ENCODE peak calls at places on chromosomes 3 and 15, in seven cellular contexts. One of them, this sample, is unnamed.

GRCh38 chr3:130312374-130312773 is 33.1 kb upstream of the COL6A5 start:
- DNase-seq in left ventricle myocardium inferior: no peak
- DNase-seq in RWPE2: no peak
- DNase-seq in brain microvascular endothelial cell: no peak
- DNase-seq in upper lobe of right lung: no peak
- DNase-seq in GM23338: no peak
- DNase-seq in ovary: no peak
- DNase-seq in this sample: no peak

GRCh38 chr3:53846134-53846850 is at the start of the genes CHDH and IL17RB:
- DNase-seq in left ventricle myocardium inferior: peak; percentile 58
- DNase-seq in RWPE2: no peak
- DNase-seq in brain microvascular endothelial cell: no peak
- DNase-seq in upper lobe of right lung: peak; percentile 92
- DNase-seq in GM23338: peak; percentile 78
- DNase-seq in ovary: peak; percentile 75
- DNase-seq in this sample: no peak

GRCh38 chr15:39585394-39585841 is 4.5 kb downstream of the THBS1 start:
- DNase-seq in left ventricle myocardium inferior: no peak
- DNase-seq in RWPE2: no peak
- DNase-seq in brain microvascular endothelial cell: no peak
- DNase-seq in upper lobe of right lung: no peak
- DNase-seq in GM23338: no peak
- DNase-seq in ovary: no peak
- DNase-seq in this sample: peak; percentile 19

GRCh38 chr3:126468028-126468891 is 7.4 kb downstream of the ZXDC start:
- DNase-seq in left ventricle myocardium inferior: no peak
- DNase-seq in RWPE2: peak; percentile 27
- DNase-seq in brain microvascular endothelial cell: no peak
- DNase-seq in upper lobe of right lung: peak; percentile 73
- DNase-seq in GM23338: no peak
- DNase-seq in ovary: no peak
- DNase-seq in this sample: no peak

GRCh38 chr3:51434746-51435323 is 43.8 kb downstream of the RBM15B start:
- DNase-seq in left ventricle myocardium inferior: no peak
- DNase-seq in RWPE2: no peak
- DNase-seq in brain microvascular endothelial cell: peak; percentile 31
- DNase-seq in upper lobe of right lung: no peak
- DNase-seq in GM23338: peak; percentile 84
- DNase-seq in ovary: no peak
- DNase-seq in this sample: peak; percentile 66

GRCh38 chr15:90342655-90343054 is 9.4 kb upstream of the ZNF774 start:
- DNase-seq in left ventricle myocardium inferior: no peak
- DNase-seq in RWPE2: no peak
- DNase-seq in brain microvascular endothelial cell: no peak
- DNase-seq in upper lobe of right lung: no peak
- DNase-seq in GM23338: no peak
- DNase-seq in ovary: no peak
- DNase-seq in this sample: no peak

GRCh38 chr15:52137432-52138357 is 25.1 kb upstream of the BCL2L10 start:
- DNase-seq in left ventricle myocardium inferior: no peak
- DNase-seq in RWPE2: peak; percentile 48
- DNase-seq in brain microvascular endothelial cell: no peak
- DNase-seq in upper lobe of right lung: no peak
- DNase-seq in GM23338: no peak
- DNase-seq in ovary: no peak
- DNase-seq in this sample: no peak

GRCh38 chr15:100528833-100529428 is at the start of gene CERS3:
- DNase-seq in left ventricle myocardium inferior: no peak
- DNase-seq in RWPE2: no peak
- DNase-seq in brain microvascular endothelial cell: no peak
- DNase-seq in upper lobe of right lung: no peak
- DNase-seq in GM23338: no peak
- DNase-seq in ovary: no peak
- DNase-seq in this sample: peak; percentile 69

GRCh38 chr3:12371525-12372140 is 82.8 kb downstream of the PPARG start:
- DNase-seq in left ventricle myocardium inferior: peak; percentile 40
- DNase-seq in RWPE2: no peak
- DNase-seq in brain microvascular endothelial cell: no peak
- DNase-seq in upper lobe of right lung: no peak
- DNase-seq in GM23338: no peak
- DNase-seq in ovary: peak; percentile 41
- DNase-seq in this sample: peak; percentile 5

DNA sequence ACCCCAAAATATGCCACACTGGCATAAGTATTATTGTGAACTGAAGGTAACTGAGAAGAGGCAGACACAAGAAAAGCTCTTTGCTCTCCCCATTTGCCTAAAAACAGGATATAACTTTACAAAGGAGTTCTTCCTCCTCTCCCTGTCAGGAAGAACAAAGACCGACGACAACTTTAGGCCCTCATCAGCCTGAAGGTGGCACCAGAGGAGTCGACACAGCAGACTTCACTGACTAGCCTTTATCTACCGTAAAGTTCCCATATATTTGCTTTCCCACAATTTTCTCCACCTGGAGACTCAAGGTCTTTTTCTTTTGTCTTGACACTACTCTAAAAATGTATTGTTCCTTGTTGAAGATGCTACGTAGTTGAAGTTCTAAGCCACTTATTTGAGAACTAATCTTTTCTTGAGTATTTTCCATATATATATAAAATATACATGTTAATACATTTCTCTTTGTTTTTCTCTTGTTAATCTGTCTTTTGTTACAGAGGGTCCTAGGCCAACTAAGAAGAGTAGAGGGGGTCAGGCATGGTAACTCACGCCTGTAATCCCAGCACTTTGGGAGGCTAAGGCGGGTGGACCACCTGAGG is 16.2 kb upstream of the XIRP1 start:
- DNase-seq in left ventricle myocardium inferior: peak; percentile 41
- DNase-seq in RWPE2: no peak
- DNase-seq in brain microvascular endothelial cell: peak; percentile 47
- DNase-seq in upper lobe of right lung: no peak
- DNase-seq in GM23338: peak; percentile 84
- DNase-seq in ovary: no peak
- DNase-seq in this sample: peak; percentile 58
- TF ChIP-seq CTCF in left ventricle myocardium inferior: peak; percentile 78
- TF ChIP-seq CTCF in RWPE2: peak; percentile 56
- TF ChIP-seq CTCF in brain microvascular endothelial cell: peak; percentile 85
- TF ChIP-seq CTCF in upper lobe of right lung: peak; percentile 62
- TF ChIP-seq CTCF in GM23338: peak; percentile 84
- TF ChIP-seq CTCF in ovary: no peak
- TF ChIP-seq CTCF in this sample: peak; percentile 74

GRCh38 chr3:105714459-105714858 is 154.4 kb downstream of the CBLB start:
- DNase-seq in left ventricle myocardium inferior: no peak
- DNase-seq in RWPE2: no peak
- DNase-seq in brain microvascular endothelial cell: no peak
- DNase-seq in upper lobe of right lung: no peak
- DNase-seq in GM23338: no peak
- DNase-seq in ovary: no peak
- DNase-seq in this sample: no peak
- H3K36me3 ChIP-seq in left ventricle myocardium inferior: peaks cover 87% of the 10 kb centered on the region
- H3K36me3 ChIP-seq in RWPE2: peaks cover 20% of the 10 kb centered on the region
- H3K36me3 ChIP-seq in brain microvascular endothelial cell: peaks cover 16% of the 10 kb centered on the region
- H3K36me3 ChIP-seq in upper lobe of right lung: peaks cover 24% of the 10 kb centered on the region
- H3K36me3 ChIP-seq in GM23338: no peaks in the 10 kb centered on the region
- H3K36me3 ChIP-seq in ovary: no peaks in the 10 kb centered on the region
- H3K36me3 ChIP-seq in this sample: peaks cover 6% of the 10 kb centered on the region

DNA sequence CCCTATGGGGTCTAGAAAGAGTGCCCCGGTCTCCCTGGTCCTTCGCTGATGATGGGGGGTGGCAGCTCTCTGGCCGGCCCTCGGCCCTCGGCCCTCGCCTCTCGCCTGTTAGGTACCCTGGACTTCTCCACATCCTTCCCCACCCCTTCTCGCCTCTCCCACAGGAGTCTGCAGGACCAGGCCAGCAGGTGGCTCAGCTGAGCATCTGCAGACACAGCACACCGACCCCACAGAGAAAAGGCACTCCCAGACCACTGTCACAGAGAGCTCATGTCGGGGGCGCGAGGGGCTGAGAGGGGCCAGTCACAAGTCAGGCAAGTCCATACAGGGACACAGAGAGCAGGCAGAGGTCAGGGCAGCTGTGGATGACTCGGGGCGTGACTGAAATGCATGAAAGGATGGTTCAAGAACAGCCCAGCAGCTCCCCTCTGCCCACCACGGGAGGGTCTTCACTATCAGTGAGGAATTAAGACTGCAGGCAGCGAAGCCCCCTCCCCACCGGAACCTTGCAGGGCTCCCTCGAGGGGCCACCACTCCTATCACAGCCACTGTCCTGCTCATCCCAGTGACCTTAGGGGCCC is 181.7 kb upstream of the NSMCE3 start:
- DNase-seq in left ventricle myocardium inferior: no peak
- DNase-seq in RWPE2: peak; percentile 71
- DNase-seq in brain microvascular endothelial cell: no peak
- DNase-seq in upper lobe of right lung: no peak
- DNase-seq in GM23338: peak; percentile 78
- DNase-seq in ovary: no peak
- DNase-seq in this sample: no peak
- TF ChIP-seq CTCF in left ventricle myocardium inferior: peak; percentile 45
- TF ChIP-seq CTCF in RWPE2: peak; percentile 30
- TF ChIP-seq CTCF in brain microvascular endothelial cell: peak; percentile 58
- TF ChIP-seq CTCF in upper lobe of right lung: no peak
- TF ChIP-seq CTCF in GM23338: peak; percentile 81
- TF ChIP-seq CTCF in ovary: no peak
- TF ChIP-seq CTCF in this sample: no peak

GRCh38 chr15:89321521-89322410 is 12.9 kb downstream of the POLG start:
- DNase-seq in left ventricle myocardium inferior: no peak
- DNase-seq in RWPE2: no peak
- DNase-seq in brain microvascular endothelial cell: no peak
- DNase-seq in upper lobe of right lung: no peak
- DNase-seq in GM23338: peak; percentile 32
- DNase-seq in ovary: no peak
- DNase-seq in this sample: no peak
- H3K36me3 ChIP-seq in left ventricle myocardium inferior: peaks cover 97% of the 10 kb centered on the region
- H3K36me3 ChIP-seq in RWPE2: peaks cover 98% of the 10 kb centered on the region
- H3K36me3 ChIP-seq in brain microvascular endothelial cell: peaks cover 94% of the 10 kb centered on the region
- H3K36me3 ChIP-seq in upper lobe of right lung: peaks cover 97% of the 10 kb centered on the region
- H3K36me3 ChIP-seq in GM23338: peaks cover 52% of the 10 kb centered on the region
- H3K36me3 ChIP-seq in ovary: no peaks in the 10 kb centered on the region
- H3K36me3 ChIP-seq in this sample: peaks cover 72% of the 10 kb centered on the region

DNA sequence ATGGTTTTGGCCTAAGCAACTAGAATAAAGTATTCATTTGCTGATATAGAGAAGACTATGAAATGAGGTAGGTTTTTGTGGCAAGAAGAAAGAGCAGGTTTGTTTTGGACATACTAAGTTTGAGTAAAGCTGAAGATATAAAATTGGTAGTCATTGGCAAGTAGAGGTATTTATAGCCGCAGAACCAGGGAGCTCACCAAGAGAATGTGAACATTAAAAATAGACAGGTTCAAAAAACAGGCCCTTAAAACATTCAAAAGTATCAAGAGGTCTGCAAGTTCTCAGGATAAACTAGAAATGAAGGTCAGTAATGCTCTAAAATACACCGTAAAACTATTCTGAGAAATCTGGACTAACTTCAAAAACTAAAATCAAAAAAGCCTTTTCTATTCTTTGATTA is 240.7 kb downstream of the SCAPER start:
- DNase-seq in left ventricle myocardium inferior: no peak
- DNase-seq in RWPE2: no peak
- DNase-seq in brain microvascular endothelial cell: no peak
- DNase-seq in upper lobe of right lung: no peak
- DNase-seq in GM23338: no peak
- DNase-seq in ovary: no peak
- DNase-seq in this sample: no peak
- TF ChIP-seq CTCF in left ventricle myocardium inferior: no peak
- TF ChIP-seq CTCF in RWPE2: no peak
- TF ChIP-seq CTCF in brain microvascular endothelial cell: no peak
- TF ChIP-seq CTCF in upper lobe of right lung: no peak
- TF ChIP-seq CTCF in GM23338: no peak
- TF ChIP-seq CTCF in ovary: no peak
- TF ChIP-seq CTCF in this sample: no peak